ENCODE peak calls at places on chromosomes 13 and 19, in four cellular contexts. T is CD8-positive, alpha-beta T cell; O is adrenal gland; B is astrocyte. R is an unnamed sample.

GRCh38 chr19:33878912-33879810 is 82.5 kb downstream of the KCTD15 start:
- DNase-seq in T (no peak), O (no peak), B (no peak), R (no peak)

GRCh38 chr13:92804346-92804745 is 422.3 kb upstream of the GPC6 start:
- DNase-seq in T (no peak), O (no peak), B (peak), R (no peak)

GRCh38 chr19:2315818-2316353 is 7.9 kb upstream of the LINGO3 start:
- DNase-seq in T (no peak), O (peak), B (no peak), R (peak)

GRCh38 chr19:2494447-2495129 is 18.7 kb downstream of the GADD45B start:
- DNase-seq in T (peak), O (peak), B (peak), R (peak)

GRCh38 chr13:25806304-25806974 is 245.4 kb downstream of the SHISA2 start:
- DNase-seq in T (no peak), O (no peak), B (peak), R (no peak)

GRCh38 chr19:21680026-21680425 is 87.4 kb downstream of the ZNF100 start:
- DNase-seq in T (no peak), O (no peak), B (no peak), R (no peak)

GRCh38 chr13:30020726-30021312 is 170.4 kb upstream of the UBL3 start:
- DNase-seq in T (no peak), O (no peak), B (peak), R (no peak)

GRCh38 chr19:57708641-57709354 is at the start of gene ZNF154:
- DNase-seq in T (peak), O (peak), B (peak), R (peak)

GRCh38 chr13:94431987-94432386 is 47.5 kb downstream of the DCT start:
- DNase-seq in T (no peak), O (no peak), B (no peak), R (no peak)

GRCh38 chr19:41261474-41262190 is 2.5 kb upstream of the HNRNPUL1 start:
- DNase-seq in T (no peak), O (peak), B (no peak), R (no peak)

GRCh38 chr19:50705422-50706019 is 14.1 kb downstream of the SHANK1 start:
- DNase-seq in T (no peak), O (peak), B (no peak), R (no peak)

GRCh38 chr19:45010306-45010705 is 9.0 kb downstream of the RELB start:
- DNase-seq in T (no peak), O (no peak), B (no peak), R (no peak)

GRCh38 chr19:37333457-37333856 is 37.4 kb upstream of the ZNF527 start:
- DNase-seq in T (no peak), O (no peak), B (peak), R (no peak)

GRCh38 chr13:80214521-80214941 is 126.4 kb downstream of the SPRY2 start:
- DNase-seq in T (no peak), O (no peak), B (peak), R (no peak)

GRCh38 chr19:49111218-49111998 is 2.8 kb upstream of the LIN7B start:
- DNase-seq in T (no peak), O (no peak), B (no peak), R (no peak)

GRCh38 chr19:54154603-54155345 is 4.7 kb downstream of the LENG1 start:
- DNase-seq in T (no peak), O (no peak), B (peak), R (no peak)
- TF ChIP-seq CTCF in T (no peak), O (no peak), B (no peak), R (no peak)

GRCh38 chr19:46429999-46430398 is 1.3 kb upstream of the PNMA8C start:
- DNase-seq in T (no peak), O (no peak), B (no peak), R (no peak)

GRCh38 chr19:46427518-46427917 is 1.2 kb downstream of the PNMA8C start:
- DNase-seq in T (no peak), O (no peak), B (no peak), R (peak)

GRCh38 chr19:46426035-46426505 is 2.7 kb downstream of the PNMA8C start:
- DNase-seq in T (no peak), O (peak), B (no peak), R (no peak)

GRCh38 chr19:46426506-46427162 is 2.1 kb downstream of the PNMA8C start:
- DNase-seq in T (no peak), O (peak), B (peak), R (peak)

GRCh38 chr19:46428278-46429141 is at the start of gene PNMA8C:
- DNase-seq in T (peak), O (peak), B (peak), R (peak)
- H3K27ac ChIP-seq in T (no peak), O (peak), B (no peak), R (no peak)

DNA sequence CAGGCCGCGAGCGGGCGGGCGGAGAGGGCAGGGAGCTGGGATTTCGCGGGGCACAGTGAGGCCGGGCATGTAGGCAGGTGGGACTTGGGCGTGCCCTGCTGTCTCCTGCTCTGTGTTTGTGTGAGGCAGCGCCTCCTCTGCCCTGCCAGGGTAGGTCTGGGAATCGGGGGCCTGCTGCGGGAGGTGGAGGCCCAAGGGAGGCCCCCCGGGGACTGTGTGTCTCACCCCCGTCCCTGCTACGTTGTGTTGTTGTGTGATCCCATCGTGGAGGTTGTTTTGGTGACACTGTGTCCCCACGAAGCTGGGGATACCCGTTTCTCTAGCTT is 957 bp downstream of the FXYD1 start:
- DNase-seq in T (no peak), O (no peak), B (no peak), R (no peak)
- H3K4me3 ChIP-seq in T (no peak), O (no peak), B (no peak), R (peak)

GRCh38 chr19:52946322-52947310 is 16.1 kb downstream of the ZNF816 start:
- DNase-seq in T (no peak), O (no peak), B (no peak), R (peak)
- TF ChIP-seq CTCF in T (no peak), O (no peak), B (no peak), R (no peak)

GRCh38 chr13:73064991-73065390 is 6.2 kb downstream of the KLF5 start:
- DNase-seq in T (no peak), O (no peak), B (no peak), R (no peak)
- H3K27ac ChIP-seq in T (no peak), O (no peak), B (no peak), R (no peak)

R was measured in lower lobe of right lung.